ENCODE peak calls at places on chromosome 19, in eight cellular contexts. One of them, this sample, is unnamed.

GRCh38 chr19:4986471-4986888 is 17.6 kb downstream of the KDM4B start:
- DNase-seq in fibroblast of lung: no peak
- DNase-seq in CD4-positive, CD25-positive, alpha-beta regulatory T cell: no peak
- DNase-seq in H7: peak; percentile 61
- DNase-seq in stimulated activated naive CD8-positive, alpha-beta T cell treated with anti-CD3 and anti-CD28 coated beads, Interleukin-15, Interleukin-2, amounts not matched to agents 100 U/mL and 50 U/mL, for 24 hours: no peak
- DNase-seq in NCI-H446: no peak
- DNase-seq in brain microvascular endothelial cell: no peak
- DNase-seq in NCI-H1694: no peak
- DNase-seq in this sample: no peak

GRCh38 chr19:1522838-1523237 is 1.0 kb upstream of the PLK5 start:
- DNase-seq in fibroblast of lung: no peak
- DNase-seq in CD4-positive, CD25-positive, alpha-beta regulatory T cell: no peak
- DNase-seq in H7: no peak
- DNase-seq in stimulated activated naive CD8-positive, alpha-beta T cell treated with anti-CD3 and anti-CD28 coated beads, Interleukin-15, Interleukin-2, amounts not matched to agents 100 U/mL and 50 U/mL, for 24 hours: no peak
- DNase-seq in NCI-H446: no peak
- DNase-seq in brain microvascular endothelial cell: no peak
- DNase-seq in NCI-H1694: no peak
- DNase-seq in this sample: peak; percentile 7

GRCh38 chr19:54667217-54667616 is 4.4 kb downstream of the LILRB4 start:
- DNase-seq in fibroblast of lung: no peak
- DNase-seq in CD4-positive, CD25-positive, alpha-beta regulatory T cell: no peak
- DNase-seq in H7: no peak
- DNase-seq in stimulated activated naive CD8-positive, alpha-beta T cell treated with anti-CD3 and anti-CD28 coated beads, Interleukin-15, Interleukin-2, amounts not matched to agents 100 U/mL and 50 U/mL, for 24 hours: no peak
- DNase-seq in NCI-H446: no peak
- DNase-seq in brain microvascular endothelial cell: no peak
- DNase-seq in NCI-H1694: no peak
- DNase-seq in this sample: no peak

GRCh38 chr19:58395220-58395978 is at the start of gene RNF225:
- DNase-seq in fibroblast of lung: no peak
- DNase-seq in CD4-positive, CD25-positive, alpha-beta regulatory T cell: no peak
- DNase-seq in H7: peak; percentile 91
- DNase-seq in stimulated activated naive CD8-positive, alpha-beta T cell treated with anti-CD3 and anti-CD28 coated beads, Interleukin-15, Interleukin-2, amounts not matched to agents 100 U/mL and 50 U/mL, for 24 hours: no peak
- DNase-seq in NCI-H446: no peak
- DNase-seq in brain microvascular endothelial cell: no peak
- DNase-seq in NCI-H1694: no peak
- DNase-seq in this sample: peak; percentile 76

GRCh38 chr19:11243798-11244169 is 4.4 kb downstream of the ANGPTL8 start:
- DNase-seq in fibroblast of lung: no peak
- DNase-seq in CD4-positive, CD25-positive, alpha-beta regulatory T cell: no peak
- DNase-seq in H7: no peak
- DNase-seq in stimulated activated naive CD8-positive, alpha-beta T cell treated with anti-CD3 and anti-CD28 coated beads, Interleukin-15, Interleukin-2, amounts not matched to agents 100 U/mL and 50 U/mL, for 24 hours: no peak
- DNase-seq in NCI-H446: no peak
- DNase-seq in brain microvascular endothelial cell: no peak
- DNase-seq in NCI-H1694: no peak
- DNase-seq in this sample: no peak

GRCh38 chr19:12720851-12721655 is 2.7 kb downstream of the TNPO2 start:
- DNase-seq in fibroblast of lung: peak; percentile 25
- DNase-seq in CD4-positive, CD25-positive, alpha-beta regulatory T cell: no peak
- DNase-seq in H7: peak; percentile 66
- DNase-seq in stimulated activated naive CD8-positive, alpha-beta T cell treated with anti-CD3 and anti-CD28 coated beads, Interleukin-15, Interleukin-2, amounts not matched to agents 100 U/mL and 50 U/mL, for 24 hours: no peak
- DNase-seq in NCI-H446: no peak
- DNase-seq in brain microvascular endothelial cell: no peak
- DNase-seq in NCI-H1694: no peak
- DNase-seq in this sample: no peak

GRCh38 chr19:4916292-4917082 is 7.2 kb downstream of the UHRF1 start:
- DNase-seq in fibroblast of lung: no peak
- DNase-seq in CD4-positive, CD25-positive, alpha-beta regulatory T cell: peak; percentile 54
- DNase-seq in H7: peak; percentile 61
- DNase-seq in stimulated activated naive CD8-positive, alpha-beta T cell treated with anti-CD3 and anti-CD28 coated beads, Interleukin-15, Interleukin-2, amounts not matched to agents 100 U/mL and 50 U/mL, for 24 hours: peak; percentile 52
- DNase-seq in NCI-H446: no peak
- DNase-seq in brain microvascular endothelial cell: no peak
- DNase-seq in NCI-H1694: no peak
- DNase-seq in this sample: no peak

GRCh38 chr19:51771369-51771768 is 10.4 kb downstream of the FPR2 start:
- DNase-seq in fibroblast of lung: no peak
- DNase-seq in CD4-positive, CD25-positive, alpha-beta regulatory T cell: no peak
- DNase-seq in H7: no peak
- DNase-seq in stimulated activated naive CD8-positive, alpha-beta T cell treated with anti-CD3 and anti-CD28 coated beads, Interleukin-15, Interleukin-2, amounts not matched to agents 100 U/mL and 50 U/mL, for 24 hours: no peak
- DNase-seq in NCI-H446: no peak
- DNase-seq in brain microvascular endothelial cell: no peak
- DNase-seq in NCI-H1694: no peak
- DNase-seq in this sample: no peak

GRCh38 chr19:33052352-33052972 is 12.2 kb downstream of the RHPN2 start:
- DNase-seq in fibroblast of lung: peak; percentile 27
- DNase-seq in CD4-positive, CD25-positive, alpha-beta regulatory T cell: no peak
- DNase-seq in H7: no peak
- DNase-seq in stimulated activated naive CD8-positive, alpha-beta T cell treated with anti-CD3 and anti-CD28 coated beads, Interleukin-15, Interleukin-2, amounts not matched to agents 100 U/mL and 50 U/mL, for 24 hours: no peak
- DNase-seq in NCI-H446: no peak
- DNase-seq in brain microvascular endothelial cell: no peak
- DNase-seq in NCI-H1694: no peak
- DNase-seq in this sample: no peak

GRCh38 chr19:40279761-40280607 is 5.2 kb downstream of the AKT2 start:
- DNase-seq in fibroblast of lung: no peak
- DNase-seq in CD4-positive, CD25-positive, alpha-beta regulatory T cell: no peak
- DNase-seq in H7: no peak
- DNase-seq in stimulated activated naive CD8-positive, alpha-beta T cell treated with anti-CD3 and anti-CD28 coated beads, Interleukin-15, Interleukin-2, amounts not matched to agents 100 U/mL and 50 U/mL, for 24 hours: peak; percentile 20
- DNase-seq in NCI-H446: no peak
- DNase-seq in brain microvascular endothelial cell: no peak
- DNase-seq in NCI-H1694: no peak
- DNase-seq in this sample: no peak

GRCh38 chr19:33449799-33450198 is 71.8 kb downstream of the PEPD start:
- DNase-seq in fibroblast of lung: no peak
- DNase-seq in CD4-positive, CD25-positive, alpha-beta regulatory T cell: no peak
- DNase-seq in H7: no peak
- DNase-seq in stimulated activated naive CD8-positive, alpha-beta T cell treated with anti-CD3 and anti-CD28 coated beads, Interleukin-15, Interleukin-2, amounts not matched to agents 100 U/mL and 50 U/mL, for 24 hours: no peak
- DNase-seq in NCI-H446: no peak
- DNase-seq in brain microvascular endothelial cell: no peak
- DNase-seq in NCI-H1694: no peak
- DNase-seq in this sample: no peak

GRCh38 chr19:3547301-3547731 is 8.3 kb downstream of the TEKTIP1 start:
- DNase-seq in fibroblast of lung: no peak
- DNase-seq in CD4-positive, CD25-positive, alpha-beta regulatory T cell: no peak
- DNase-seq in H7: peak; percentile 86
- DNase-seq in stimulated activated naive CD8-positive, alpha-beta T cell treated with anti-CD3 and anti-CD28 coated beads, Interleukin-15, Interleukin-2, amounts not matched to agents 100 U/mL and 50 U/mL, for 24 hours: peak; percentile 68
- DNase-seq in NCI-H446: peak; percentile 33
- DNase-seq in brain microvascular endothelial cell: no peak
- DNase-seq in NCI-H1694: no peak
- DNase-seq in this sample: peak; percentile 68

GRCh38 chr19:54694648-54695047 is 29.6 kb upstream of the KIR3DL3 start:
- DNase-seq in fibroblast of lung: no peak
- DNase-seq in CD4-positive, CD25-positive, alpha-beta regulatory T cell: no peak
- DNase-seq in H7: no peak
- DNase-seq in stimulated activated naive CD8-positive, alpha-beta T cell treated with anti-CD3 and anti-CD28 coated beads, Interleukin-15, Interleukin-2, amounts not matched to agents 100 U/mL and 50 U/mL, for 24 hours: no peak
- DNase-seq in NCI-H446: no peak
- DNase-seq in brain microvascular endothelial cell: no peak
- DNase-seq in NCI-H1694: no peak
- DNase-seq in this sample: no peak

GRCh38 chr19:51702754-51703654 is 9.9 kb downstream of the SPACA6 start:
- DNase-seq in fibroblast of lung: no peak
- DNase-seq in CD4-positive, CD25-positive, alpha-beta regulatory T cell: no peak
- DNase-seq in H7: peak; percentile 89
- DNase-seq in stimulated activated naive CD8-positive, alpha-beta T cell treated with anti-CD3 and anti-CD28 coated beads, Interleukin-15, Interleukin-2, amounts not matched to agents 100 U/mL and 50 U/mL, for 24 hours: peak; percentile 20
- DNase-seq in NCI-H446: no peak
- DNase-seq in brain microvascular endothelial cell: no peak
- DNase-seq in NCI-H1694: no peak
- DNase-seq in this sample: peak; percentile 61

GRCh38 chr19:15195381-15195964 is 5.3 kb downstream of the NOTCH3 start:
- DNase-seq in fibroblast of lung: peak; percentile 61
- DNase-seq in CD4-positive, CD25-positive, alpha-beta regulatory T cell: no peak
- DNase-seq in H7: peak; percentile 96
- DNase-seq in stimulated activated naive CD8-positive, alpha-beta T cell treated with anti-CD3 and anti-CD28 coated beads, Interleukin-15, Interleukin-2, amounts not matched to agents 100 U/mL and 50 U/mL, for 24 hours: peak; percentile 25
- DNase-seq in NCI-H446: no peak
- DNase-seq in brain microvascular endothelial cell: peak; percentile 79
- DNase-seq in NCI-H1694: no peak
- DNase-seq in this sample: peak; percentile 89

GRCh38 chr19:8482696-8483095 is 19.7 kb downstream of the PRAM1 start:
- DNase-seq in fibroblast of lung: no peak
- DNase-seq in CD4-positive, CD25-positive, alpha-beta regulatory T cell: no peak
- DNase-seq in H7: no peak
- DNase-seq in stimulated activated naive CD8-positive, alpha-beta T cell treated with anti-CD3 and anti-CD28 coated beads, Interleukin-15, Interleukin-2, amounts not matched to agents 100 U/mL and 50 U/mL, for 24 hours: no peak
- DNase-seq in NCI-H446: no peak
- DNase-seq in brain microvascular endothelial cell: no peak
- DNase-seq in NCI-H1694: no peak
- DNase-seq in this sample: no peak

GRCh38 chr19:10193666-10194499 is 870 bp downstream of the DNMT1 start:
- DNase-seq in fibroblast of lung: peak; percentile 67
- DNase-seq in CD4-positive, CD25-positive, alpha-beta regulatory T cell: peak; percentile 4
- DNase-seq in H7: peak; percentile 80
- DNase-seq in stimulated activated naive CD8-positive, alpha-beta T cell treated with anti-CD3 and anti-CD28 coated beads, Interleukin-15, Interleukin-2, amounts not matched to agents 100 U/mL and 50 U/mL, for 24 hours: peak; percentile 16
- DNase-seq in NCI-H446: peak; percentile 43
- DNase-seq in brain microvascular endothelial cell: peak; percentile 31
- DNase-seq in NCI-H1694: no peak
- DNase-seq in this sample: peak; percentile 76

GRCh38 chr19:56156768-56157167 is 15.7 kb downstream of the ZNF444 start:
- DNase-seq in fibroblast of lung: no peak
- DNase-seq in CD4-positive, CD25-positive, alpha-beta regulatory T cell: no peak
- DNase-seq in H7: no peak
- DNase-seq in stimulated activated naive CD8-positive, alpha-beta T cell treated with anti-CD3 and anti-CD28 coated beads, Interleukin-15, Interleukin-2, amounts not matched to agents 100 U/mL and 50 U/mL, for 24 hours: no peak
- DNase-seq in NCI-H446: no peak
- DNase-seq in brain microvascular endothelial cell: no peak
- DNase-seq in NCI-H1694: no peak
- DNase-seq in this sample: no peak

GRCh38 chr19:56369886-56370676 is 23.3 kb downstream of the ZNF582 start:
- DNase-seq in fibroblast of lung: no peak
- DNase-seq in CD4-positive, CD25-positive, alpha-beta regulatory T cell: no peak
- DNase-seq in H7: no peak
- DNase-seq in stimulated activated naive CD8-positive, alpha-beta T cell treated with anti-CD3 and anti-CD28 coated beads, Interleukin-15, Interleukin-2, amounts not matched to agents 100 U/mL and 50 U/mL, for 24 hours: no peak
- DNase-seq in NCI-H446: no peak
- DNase-seq in brain microvascular endothelial cell: no peak
- DNase-seq in NCI-H1694: no peak
- DNase-seq in this sample: no peak

GRCh38 chr19:39223703-39224279 is 19.7 kb upstream of the SYCN start:
- DNase-seq in fibroblast of lung: peak; percentile 21
- DNase-seq in CD4-positive, CD25-positive, alpha-beta regulatory T cell: no peak
- DNase-seq in H7: peak; percentile 75
- DNase-seq in stimulated activated naive CD8-positive, alpha-beta T cell treated with anti-CD3 and anti-CD28 coated beads, Interleukin-15, Interleukin-2, amounts not matched to agents 100 U/mL and 50 U/mL, for 24 hours: peak; percentile 20
- DNase-seq in NCI-H446: no peak
- DNase-seq in brain microvascular endothelial cell: peak; percentile 25
- DNase-seq in NCI-H1694: no peak
- DNase-seq in this sample: peak; percentile 86